ENCODE peak calls at places on chromosomes 16 and 17, in five cellular contexts. E, P, R, S and V are unnamed samples.

GRCh38 chr16:8756755-8757154 is 40.7 kb downstream of the TMEM186 start:
- DNase-seq in E (no peak), P (no peak), R (no peak), S (no peak), V (no peak)

GRCh38 chr16:75580-76501 is 2.2 kb upstream of the MPG start:
- DNase-seq in E (peak), P (peak), R (peak), S (no peak), V (peak)

GRCh38 chr17:74738051-74738996 is 1.3 kb downstream of the RAB37 start:
- DNase-seq in E (no peak), P (no peak), R (no peak), S (peak), V (peak)

GRCh38 chr16:82368041-82368440 is 198.0 kb upstream of the MPHOSPH6 start:
- DNase-seq in E (peak), P (peak), R (peak), S (no peak), V (peak)

GRCh38 chr17:46195939-46196338 is 2.7 kb upstream of the KANSL1 start:
- DNase-seq in E (no peak), P (no peak), R (no peak), S (no peak), V (no peak)

GRCh38 chr16:90007015-90007414 is 12.2 kb downstream of the DBNDD1 start:
- DNase-seq in E (no peak), P (no peak), R (no peak), S (no peak), V (no peak)

GRCh38 chr17:5486206-5487124 is at the start of gene MIS12:
- DNase-seq in E (peak), P (peak), R (peak), S (peak), V (peak)

GRCh38 chr16:81445926-81446317 is 1.3 kb downstream of the CMIP start:
- DNase-seq in E (peak), P (no peak), R (peak), S (no peak), V (no peak)

GRCh38 chr17:4708436-4708835 is 2.0 kb upstream of the ARRB2 start:
- DNase-seq in E (peak), P (no peak), R (peak), S (peak), V (peak)

GRCh38 chr16:89711601-89712475 is 8.9 kb downstream of the VPS9D1 start:
- DNase-seq in E (peak), P (peak), R (peak), S (peak), V (no peak)

GRCh38 chr16:86491643-86492030 is 18.7 kb upstream of the FOXF1 start:
- DNase-seq in E (no peak), P (no peak), R (no peak), S (no peak), V (no peak)

GRCh38 chr17:78953356-78954350 is 26.1 kb downstream of the LGALS3BP start:
- DNase-seq in E (no peak), P (no peak), R (peak), S (no peak), V (no peak)

GRCh38 chr16:57409870-57410585 is 5.5 kb downstream of the CCL17 start:
- DNase-seq in E (peak), P (no peak), R (no peak), S (no peak), V (no peak)

GRCh38 chr17:17942846-17943245 is 29.4 kb downstream of the TOM1L2 start:
- DNase-seq in E (no peak), P (peak), R (no peak), S (no peak), V (no peak)

GRCh38 chr17:78172284-78173024 is 4.1 kb downstream of the SYNGR2 start:
- DNase-seq in E (no peak), P (no peak), R (no peak), S (no peak), V (no peak)

GRCh38 chr16:90077757-90078593 is 844 bp upstream of the PRDM7 start:
- DNase-seq in E (peak), P (no peak), R (peak), S (no peak), V (no peak)

GRCh38 chr16:28531777-28532744 is 6.7 kb downstream of the NUPR1 start:
- DNase-seq in E (peak), P (no peak), R (peak), S (no peak), V (no peak)

GRCh38 chr17:31085563-31085962 is 9.2 kb upstream of the NF1 start:
- DNase-seq in E (peak), P (peak), R (no peak), S (no peak), V (no peak)

GRCh38 chr17:75240394-75241142 is 20.8 kb downstream of the GGA3 start:
- DNase-seq in E (peak), P (peak), R (peak), S (no peak), V (peak)

GRCh38 chr17:15882777-15883176 is 62.2 kb upstream of the ADORA2B start:
- DNase-seq in E (no peak), P (no peak), R (no peak), S (no peak), V (no peak)

GRCh38 chr16:30896203-30896889 is at the start of gene CTF1:
- DNase-seq in E (peak), P (peak), R (peak), S (no peak), V (no peak)

GRCh38 chr17:58575511-58575910 is 61.1 kb upstream of the MTMR4 start:
- DNase-seq in E (peak), P (peak), R (no peak), S (no peak), V (no peak)

GRCh38 chr17:17739388-17740066 is 58.3 kb downstream of the RAI1 start:
- DNase-seq in E (peak), P (no peak), R (peak), S (no peak), V (peak)

GRCh38 chr16:88703486-88704309 is 2.5 kb downstream of the RNF166 start:
- DNase-seq in E (no peak), P (no peak), R (no peak), S (peak), V (no peak)

GRCh38 chr17:17497065-17497844 is 1.1 kb upstream of the RASD1 start:
- DNase-seq in E (no peak), P (no peak), R (no peak), S (no peak), V (no peak)

GRCh38 chr16:55465077-55465896 is 13.7 kb upstream of the MMP2 start:
- DNase-seq in E (peak), P (peak), R (peak), S (peak), V (peak)

GRCh38 chr17:50806141-50806643 is 29.2 kb upstream of the WFIKKN2 start:
- DNase-seq in E (peak), P (peak), R (peak), S (no peak), V (no peak)

GRCh38 chr16:468072-468821 is 42.8 kb downstream of the RAB11FIP3 start:
- DNase-seq in E (peak), P (no peak), R (peak), S (no peak), V (no peak)

GRCh38 chr17:39209317-39210092 is 9.4 kb downstream of the RPL19 start:
- DNase-seq in E (no peak), P (peak), R (peak), S (peak), V (no peak)

GRCh38 chr17:39064814-39065213 is 86.6 kb downstream of the PLXDC1 start:
- DNase-seq in E (no peak), P (no peak), R (no peak), S (no peak), V (no peak)

GRCh38 chr17:42879596-42879985 is 21.0 kb upstream of the G6PC1 start:
- DNase-seq in E (no peak), P (peak), R (no peak), S (no peak), V (no peak)

GRCh38 chr16:86664518-86665318 is 86.4 kb downstream of the FOXL1 start:
- DNase-seq in E (peak), P (peak), R (no peak), S (no peak), V (no peak)

GRCh38 chr17:8444506-8444905 is 8.8 kb downstream of the NDEL1 start:
- DNase-seq in E (peak), P (no peak), R (no peak), S (no peak), V (no peak)

GRCh38 chr17:8447816-8448215 is 12.1 kb downstream of the NDEL1 start:
- DNase-seq in E (no peak), P (no peak), R (peak), S (no peak), V (no peak)

GRCh38 chr17:8448310-8448709 is 12.6 kb downstream of the NDEL1 start:
- DNase-seq in E (no peak), P (no peak), R (no peak), S (no peak), V (no peak)

GRCh38 chr17:8443756-8444155 is 8.1 kb downstream of the NDEL1 start:
- DNase-seq in E (no peak), P (no peak), R (no peak), S (no peak), V (no peak)

GRCh38 chr17:8445536-8445935 is 9.9 kb downstream of the NDEL1 start:
- DNase-seq in E (no peak), P (no peak), R (no peak), S (no peak), V (no peak)
- H3K27ac ChIP-seq in E (no peak), P (no peak), R (no peak), S (no peak), V (no peak)

DNA sequence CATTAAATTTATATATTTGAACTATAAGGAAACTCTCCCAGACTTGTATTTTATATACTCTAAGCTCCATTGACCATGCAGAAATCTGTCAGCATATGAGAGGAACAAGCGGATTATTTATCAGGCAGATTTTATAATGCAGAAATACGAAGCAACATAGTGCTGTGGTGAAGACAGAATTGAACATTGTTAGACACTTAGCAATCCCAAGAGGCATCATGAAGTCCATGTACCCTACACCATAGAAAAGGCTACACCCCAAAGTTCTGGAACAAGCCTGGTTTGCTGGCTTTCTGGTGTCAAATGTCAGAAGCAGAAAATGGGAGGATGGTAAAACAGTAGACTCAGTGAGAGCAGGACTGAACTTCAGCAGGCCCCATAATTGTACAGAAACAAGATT is 241.1 kb downstream of the PRKCA start:
- DNase-seq in E (no peak), P (peak), R (no peak), S (no peak), V (no peak)
- H3K27ac ChIP-seq in E (no peak), P (peak), R (no peak), S (no peak), V (no peak)

DNA sequence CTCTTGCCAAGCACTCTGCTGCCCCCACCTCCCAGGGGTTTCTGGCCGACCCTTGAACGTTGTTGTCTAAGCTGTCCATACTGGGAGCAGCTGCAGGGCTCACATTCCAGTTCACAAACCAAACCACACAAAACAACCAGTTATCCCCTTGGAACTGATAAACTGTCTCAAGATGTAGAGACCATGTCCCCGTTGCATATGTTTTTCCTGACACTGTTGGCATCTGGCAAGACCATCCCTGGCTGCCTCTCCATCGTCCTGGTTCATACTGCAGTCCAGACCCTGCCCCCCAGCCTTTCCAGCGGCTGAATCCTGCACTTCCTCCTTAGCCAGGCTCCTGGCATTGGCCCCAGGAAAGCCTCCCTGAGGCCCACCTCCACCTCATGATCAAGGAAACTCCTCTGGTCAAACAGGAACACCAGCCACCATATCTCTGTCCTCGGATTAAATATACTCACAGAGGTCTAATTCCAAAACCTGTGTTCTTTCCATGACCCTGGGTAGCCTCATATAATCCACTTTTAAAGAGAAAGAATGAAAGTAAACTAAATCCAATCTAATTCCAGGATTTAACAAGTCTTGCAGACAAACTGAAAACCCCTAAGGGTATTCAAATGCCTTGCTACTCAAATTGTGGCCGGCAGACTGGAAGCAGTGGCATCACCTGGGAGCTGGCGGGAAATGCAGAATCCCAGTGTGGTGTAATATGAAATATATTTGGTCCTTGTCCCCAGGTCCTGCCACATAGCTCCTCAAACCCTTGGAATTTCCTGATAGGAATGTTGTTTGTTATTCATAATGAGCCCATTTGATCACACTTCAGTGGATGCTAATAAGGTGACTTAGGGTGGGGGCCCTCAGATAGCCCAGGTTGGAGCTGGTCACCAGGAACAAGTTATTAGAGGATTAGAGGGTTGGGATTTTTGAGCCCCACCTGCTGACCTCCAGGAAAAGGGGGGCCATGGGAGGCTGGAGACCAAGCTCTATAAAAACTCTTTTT is 14.2 kb downstream of the GAS7 start:
- DNase-seq in E (no peak), P (no peak), R (peak), S (no peak), V (peak)
- H3K27ac ChIP-seq in E (no peak), P (no peak), R (peak), S (no peak), V (no peak)

GRCh38 chr17:73293031-73293430 is 18.8 kb downstream of the CDC42EP4 start:
- DNase-seq in E (no peak), P (no peak), R (no peak), S (no peak), V (no peak)
- H3K27ac ChIP-seq in E (no peak), P (no peak), R (no peak), S (no peak), V (no peak)

GRCh38 chr17:56269998-56270397 is 116.7 kb downstream of the ANKFN1 start:
- DNase-seq in E (no peak), P (no peak), R (no peak), S (no peak), V (no peak)
- H3K27ac ChIP-seq in E (no peak), P (no peak), R (no peak), S (no peak), V (no peak)

DNA sequence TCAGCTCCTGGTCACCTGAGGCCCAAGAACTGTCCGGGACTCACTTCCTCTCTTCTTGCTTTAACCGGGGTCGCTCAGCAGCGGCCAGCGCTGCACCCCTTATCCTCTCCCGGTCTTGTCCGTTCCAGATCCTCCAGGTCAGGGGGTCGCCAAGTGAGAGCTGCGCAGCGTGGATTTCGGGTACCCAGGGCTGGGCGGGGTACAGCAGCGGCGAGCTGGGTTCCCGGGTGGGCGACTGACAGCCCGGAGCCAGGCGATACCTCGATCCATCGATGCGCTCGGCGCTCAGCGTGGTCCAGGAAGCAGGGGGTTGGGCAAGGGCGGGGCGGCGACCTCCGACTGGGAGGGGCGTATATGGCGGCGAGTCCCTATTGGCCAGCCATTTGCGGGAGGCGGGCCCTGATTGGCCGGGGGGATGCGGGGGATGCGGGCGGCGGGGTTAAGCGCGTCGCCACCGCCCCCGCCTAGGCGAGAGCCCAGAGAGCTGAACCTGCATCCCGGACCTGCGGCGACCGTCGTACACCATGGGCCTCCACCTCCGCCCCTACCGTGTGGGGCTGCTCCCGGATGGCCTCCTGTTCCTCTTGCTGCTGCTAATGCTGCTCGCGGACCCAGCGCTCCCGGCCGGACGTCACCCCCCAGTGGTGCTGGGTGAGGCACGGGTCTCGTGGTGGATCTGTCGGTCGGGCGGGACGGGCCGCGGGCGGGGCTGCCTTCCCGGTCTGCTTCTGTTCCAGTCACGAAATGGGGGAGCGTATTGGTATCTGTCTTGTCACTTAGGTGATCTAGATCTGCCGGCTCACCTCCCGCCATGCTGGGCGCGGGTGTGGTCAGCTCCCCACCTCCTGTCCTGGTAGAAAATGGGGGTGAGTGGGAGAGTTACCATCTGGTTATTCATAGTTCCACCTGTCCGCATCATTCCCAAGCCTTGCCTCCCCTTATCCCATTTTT is at the start of gene PLA2G15:
- DNase-seq in E (peak), P (peak), R (peak), S (peak), V (peak)
- H3K27ac ChIP-seq in E (peak), P (no peak), R (no peak), S (peak), V (peak)

DNA sequence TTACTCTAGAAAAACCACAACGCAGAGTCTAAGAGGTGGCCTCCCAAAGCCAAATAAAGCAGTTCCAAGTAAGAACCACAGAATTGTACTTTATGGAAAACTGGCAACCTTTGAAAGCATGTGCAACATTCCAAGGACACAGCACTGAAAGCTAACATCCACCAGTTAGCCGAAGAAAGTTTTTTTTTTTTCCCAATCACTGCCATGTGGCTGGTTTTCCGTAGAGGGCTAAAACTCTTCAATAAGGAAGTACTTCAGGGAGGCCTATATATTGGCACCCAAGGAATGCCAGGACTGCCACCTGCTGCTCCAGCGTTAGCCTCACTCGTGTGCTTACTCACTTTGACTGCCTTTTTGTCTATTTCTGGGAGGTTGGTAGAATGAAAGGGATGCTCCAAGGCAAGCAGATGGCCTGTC is 25.2 kb downstream of the CEP95 start:
- DNase-seq in E (no peak), P (no peak), R (no peak), S (no peak), V (no peak)
- H3K27ac ChIP-seq in E (no peak), P (no peak), R (no peak), S (no peak), V (no peak)